ENCODE peak calls at places on chromosome X, in four cellular contexts. W, M, Q and J are unnamed samples.

GRCh38 chrX:14777484-14777883 is 95.4 kb downstream of the FANCB start:
- DNase-seq in W (no peak), M (no peak), Q (no peak), J (no peak)

GRCh38 chrX:7055386-7056137 is 92.0 kb upstream of the STS start:
- DNase-seq in W (no peak), Q (no peak), M (no peak), J (no peak)

GRCh38 chrX:39337461-39337860 is 536.2 kb downstream of the MID1IP1 start:
- DNase-seq in Q (no peak), W (no peak), M (no peak), J (no peak)

GRCh38 chrX:38618152-38618551 is 56.8 kb downstream of the TSPAN7 start:
- DNase-seq in Q (no peak), M (no peak), W (no peak), J (no peak)

GRCh38 chrX:123835661-123836371 is 24.0 kb upstream of the XIAP start:
- DNase-seq in Q (no peak), M (no peak), W (no peak), J (peak; percentile 20)

GRCh38 chrX:138748480-138748879 is 37.0 kb upstream of the FGF13 start:
- DNase-seq in W (no peak), Q (peak; percentile 8), M (no peak), J (peak; percentile 33)

GRCh38 chrX:14357314-14357713 is 172.0 kb upstream of the GLRA2 start:
- DNase-seq in Q (no peak), W (no peak), M (no peak), J (no peak)

GRCh38 chrX:108268434-108269080 is 169.7 kb downstream of the COL4A6 start:
- DNase-seq in M (no peak), Q (no peak), W (no peak), J (no peak)

GRCh38 chrX:27555514-27555913 is 34.6 kb upstream of the DCAF8L2 start:
- DNase-seq in Q (no peak), W (no peak), M (no peak), J (peak; percentile 37)

GRCh38 chrX:129523076-129524055 is at the start of gene SMARCA1:
- DNase-seq in Q (peak; percentile 37), M (peak; percentile 50), W (no peak), J (peak; percentile 84)

GRCh38 chrX:10615931-10616780 is 4.2 kb downstream of the MID1 start:
- DNase-seq in M (no peak), W (no peak), Q (no peak), J (peak; percentile 61)

GRCh38 chrX:48919947-48920712 is 1.3 kb upstream of the PIM2 start:
- DNase-seq in W (no peak), M (no peak), Q (no peak), J (no peak)

GRCh38 chrX:68599256-68600152 is 48.0 kb upstream of the STARD8 start:
- DNase-seq in W (no peak), Q (no peak), M (no peak), J (no peak)

GRCh38 chrX:150478496-150479492 is 89.6 kb upstream of the MTM1 start:
- DNase-seq in W (no peak), M (no peak), Q (no peak), J (no peak)

GRCh38 chrX:120559799-120560198 is 963 bp downstream of the CUL4B start:
- DNase-seq in W (no peak), M (no peak), Q (no peak), J (no peak)

GRCh38 chrX:329291-329910 is 10.8 kb upstream of the GTPBP6 start:
- DNase-seq in M (no peak), Q (no peak), W (no peak), J (no peak)